ENCODE peak calls at places on chromosomes 2 and 18, in seven cellular contexts. N is WERI-Rb-1; T is suprapubic skin; P is GM23338; L is mesendoderm; M is effector memory CD4-positive, alpha-beta T cell; X is spleen. S is an unnamed sample.

GRCh38 chr2:10331033-10331701 is 28.5 kb downstream of the HPCAL1 start:
- DNase-seq in N (peak; percentile 96), T (no peak), P (peak; percentile 50), L (peak; percentile 73), M (peak; percentile 54), X (peak; percentile 94), S (no peak)

GRCh38 chr2:58974881-58975280 is 733.8 kb upstream of the FANCL start:
- DNase-seq in N (no peak), T (no peak), P (no peak), L (no peak), M (no peak), X (no peak), S (no peak)

GRCh38 chr2:5696351-5696740 is 4.2 kb downstream of the SOX11 start:
- DNase-seq in N (peak; percentile 38), T (no peak), P (peak; percentile 46), L (peak; percentile 66), M (no peak), X (no peak), S (no peak)

GRCh38 chr2:202609381-202610145 is 25.2 kb upstream of the FAM117B start:
- DNase-seq in N (no peak), T (no peak), P (no peak), L (peak; percentile 16), M (no peak), X (no peak), S (peak; percentile 59)

GRCh38 chr18:51342815-51343214 is 145.3 kb upstream of the MEX3C start:
- DNase-seq in N (no peak), T (no peak), P (no peak), L (no peak), M (no peak), X (no peak), S (no peak)

GRCh38 chr18:37564796-37565137 is 831 bp downstream of the CELF4 start:
- DNase-seq in N (no peak), T (peak; percentile 75), P (peak; percentile 95), L (peak; percentile 83), M (no peak), X (peak; percentile 77), S (peak; percentile 56)

GRCh38 chr2:207905546-207905945 is 119.8 kb downstream of the PLEKHM3 start:
- DNase-seq in N (peak; percentile 64), T (no peak), P (peak; percentile 23), L (peak; percentile 74), M (no peak), X (no peak), S (no peak)

GRCh38 chr18:72910045-72910444 is 42.3 kb upstream of the NETO1 start:
- DNase-seq in N (no peak), T (no peak), P (no peak), L (no peak), M (no peak), X (no peak), S (no peak)

GRCh38 chr2:219969508-219969907 is 342.1 kb downstream of the SLC4A3 start:
- DNase-seq in N (no peak), T (no peak), P (no peak), L (no peak), M (no peak), X (no peak), S (no peak)

GRCh38 chr2:120360307-120360855 is 14.4 kb downstream of the INHBB start:
- DNase-seq in N (no peak), T (no peak), P (no peak), L (no peak), M (no peak), X (no peak), S (no peak)

GRCh38 chr2:136332436-136333095 is 214.6 kb upstream of the CXCR4 start:
- DNase-seq in N (no peak), T (no peak), P (no peak), L (no peak), M (no peak), X (no peak), S (no peak)

GRCh38 chr2:111121028-111121872 is 536 bp downstream of the BCL2L11 start:
- DNase-seq in N (peak; percentile 25), T (peak; percentile 86), P (peak; percentile 60), L (peak; percentile 68), M (no peak), X (peak; percentile 92), S (peak; percentile 40)

GRCh38 chr2:223989206-223989859 is 32.1 kb downstream of the MRPL44 start:
- DNase-seq in N (no peak), T (no peak), P (peak; percentile 61), L (peak; percentile 41), M (no peak), X (no peak), S (no peak)

GRCh38 chr2:60957643-60958042 is 59.9 kb upstream of the PEX13 start:
- DNase-seq in N (no peak), T (no peak), P (no peak), L (no peak), M (no peak), X (no peak), S (no peak)

GRCh38 chr18:36298113-36298701 is 694 bp downstream of the FHOD3 start:
- DNase-seq in N (peak; percentile 36), T (no peak), P (peak; percentile 72), L (peak; percentile 32), M (no peak), X (peak; percentile 78), S (no peak)

GRCh38 chr2:18117592-18117991 is 239.1 kb downstream of the KCNS3 start:
- DNase-seq in N (peak; percentile 87), T (no peak), P (peak; percentile 78), L (peak; percentile 59), M (no peak), X (no peak), S (no peak)

GRCh38 chr2:86661333-86661732 is 37.7 kb upstream of the RNF103 start:
- DNase-seq in N (no peak), T (no peak), P (peak; percentile 59), L (peak; percentile 44), M (no peak), X (no peak), S (no peak)

GRCh38 chr2:207334631-207335371 is 169.1 kb upstream of the KLF7 start:
- DNase-seq in N (no peak), T (no peak), P (peak; percentile 93), L (peak; percentile 96), M (no peak), X (no peak), S (peak; percentile 24)

GRCh38 chr18:65922103-65922502 is 171.3 kb downstream of the CDH7 start:
- DNase-seq in N (no peak), T (no peak), P (no peak), L (no peak), M (no peak), X (no peak), S (no peak)

GRCh38 chr2:157899125-157899839 is 23.2 kb upstream of the ACVR1 start:
- DNase-seq in N (no peak), T (no peak), P (no peak), L (no peak), M (no peak), X (no peak), S (no peak)
- H3K27ac ChIP-seq in N (no peak overlapping the region), T (no peak overlapping the region), P (no peak overlapping the region), L (no peak overlapping the region), M (peak overlapping the region; percentile 54), X (peak overlapping the region; percentile 75), S (no peak overlapping the region)

DNA sequence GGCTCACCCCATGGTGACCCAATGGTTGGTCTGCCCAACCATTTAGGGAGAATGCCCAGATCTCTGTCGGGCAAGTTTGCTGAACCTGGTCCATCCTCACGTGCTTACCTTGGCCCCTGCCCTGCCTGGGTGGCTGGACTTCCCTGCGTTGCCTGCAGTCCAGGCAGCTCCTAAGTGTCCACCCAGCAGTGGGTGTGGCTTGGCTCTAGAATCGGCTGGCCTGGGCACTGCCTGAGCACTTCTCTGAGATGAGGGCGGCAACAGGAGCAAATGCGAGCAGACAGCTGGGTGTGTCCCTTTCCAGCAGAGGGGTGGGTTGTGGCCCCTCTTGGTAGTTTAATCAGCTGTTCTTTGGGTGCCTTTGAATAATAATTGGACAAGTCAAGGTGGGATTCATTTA is 11.3 kb downstream of the PCARE start:
- DNase-seq in N (no peak), T (no peak), P (no peak), L (no peak), M (no peak), X (no peak), S (no peak)
- H3K27ac ChIP-seq in N (no peak overlapping the region), T (peak overlapping the region; percentile 92), P (no peak overlapping the region), L (no peak overlapping the region), M (no peak overlapping the region), X (no peak overlapping the region), S (peak overlapping the region; percentile 71)

GRCh38 chr2:218894168-218895157 is 13.8 kb downstream of the WNT10A start:
- DNase-seq in N (peak; percentile 74), T (no peak), P (no peak), L (no peak), M (no peak), X (no peak), S (no peak)
- H3K27ac ChIP-seq in N (peak overlapping the region; percentile 72), T (peak overlapping the region; percentile 25), P (no peak overlapping the region), L (no peak overlapping the region), M (peak overlapping the region; percentile 95), X (peak overlapping the region; percentile 7), S (no peak overlapping the region)

GRCh38 chr18:23340661-23341060 is 112.4 kb upstream of the RIOK3 start:
- DNase-seq in N (no peak), T (no peak), P (peak; percentile 14), L (no peak), M (no peak), X (no peak), S (no peak)
- H3K27ac ChIP-seq in N (no peak overlapping the region), T (peak overlapping the region; percentile 43), P (no peak overlapping the region), L (no peak overlapping the region), M (no peak overlapping the region), X (no peak overlapping the region), S (no peak overlapping the region)

DNA sequence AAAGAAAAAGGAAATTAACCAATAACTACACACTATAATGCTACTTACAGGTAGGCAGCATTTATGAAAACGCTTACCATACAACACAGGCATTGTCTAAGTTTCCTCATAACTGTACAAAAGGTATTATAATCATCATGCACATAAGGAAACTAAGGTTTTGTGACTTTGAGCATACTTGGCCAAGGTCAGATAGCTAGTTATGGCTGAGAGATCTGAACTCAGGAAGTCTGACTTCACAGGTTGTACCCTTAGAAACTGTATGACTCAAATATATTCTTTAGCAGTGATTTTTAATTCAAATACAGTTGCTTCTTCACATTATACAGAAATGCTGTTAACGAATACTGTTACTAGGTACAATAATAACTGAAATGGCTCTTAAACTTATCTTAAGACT is 89.3 kb downstream of the TRIP12 start:
- DNase-seq in N (no peak), T (no peak), P (no peak), L (no peak), M (no peak), X (no peak), S (no peak)
- H3K27ac ChIP-seq in N (no peak overlapping the region), T (no peak overlapping the region), P (no peak overlapping the region), L (no peak overlapping the region), M (no peak overlapping the region), X (peak overlapping the region; percentile 35), S (no peak overlapping the region)

GRCh38 chr2:55363636-55364035 is 56.0 kb downstream of the CCDC88A start:
- DNase-seq in N (no peak), T (no peak), P (no peak), L (no peak), M (no peak), X (no peak), S (no peak)

GRCh38 chr2:55358451-55358850 is 61.2 kb downstream of the CCDC88A start:
- DNase-seq in N (no peak), T (no peak), P (no peak), L (no peak), M (no peak), X (no peak), S (no peak)

GRCh38 chr2:55365303-55365702 is 54.4 kb downstream of the CCDC88A start:
- DNase-seq in N (no peak), T (no peak), P (no peak), L (no peak), M (no peak), X (no peak), S (no peak)

GRCh38 chr2:55364189-55365055 is 55.2 kb downstream of the CCDC88A start:
- DNase-seq in N (no peak), T (no peak), P (no peak), L (no peak), M (no peak), X (no peak), S (peak; percentile 81)

GRCh38 chr2:55361465-55362189 is 58.0 kb downstream of the CCDC88A start:
- DNase-seq in N (no peak), T (no peak), P (no peak), L (no peak), M (no peak), X (no peak), S (no peak)
- H3K27ac ChIP-seq in N (no peak overlapping the region), T (no peak overlapping the region), P (no peak overlapping the region), L (no peak overlapping the region), M (no peak overlapping the region), X (no peak overlapping the region), S (no peak overlapping the region)

S was measured in prostate gland.